ENCODE peak calls at places on chromosomes 3 and 15, in six cellular contexts. W is stimulated activated CD8-positive, alpha-beta memory T cell treated with anti-CD3 and anti-CD28 coated beads, Interleukin-2, amount 100 ng/mL, for 48 hours; Y is ELR; R is heart left ventricle; Z is left kidney; F is neural crest cell. P is an unnamed sample.

GRCh38 chr15:71291247-71291646 is 176.0 kb downstream of the THSD4 start:
- DNase-seq in W (no peak), Y (no peak), F (no peak), R (no peak), Z (no peak), P (no peak)

GRCh38 chr15:99440551-99441426 is 125.0 kb upstream of the MEF2A start:
- DNase-seq in Y (no peak), R (no peak), F (no peak), Z (no peak), W (no peak), P (no peak)

GRCh38 chr3:116614795-116615362 is 94.7 kb upstream of the TUSC7 start:
- DNase-seq in F (no peak), Z (peak), R (no peak), W (no peak), Y (peak), P (no peak)

GRCh38 chr3:197229178-197229577 is 69.2 kb downstream of the DLG1 start:
- DNase-seq in F (no peak), Y (no peak), R (no peak), W (no peak), Z (no peak), P (no peak)

GRCh38 chr3:40557558-40558161 is 32.9 kb downstream of the ZNF621 start:
- DNase-seq in W (no peak), Z (no peak), F (no peak), Y (no peak), R (no peak), P (no peak)

GRCh38 chr15:41017051-41017735 is 63.9 kb downstream of the CHAC1 start:
- DNase-seq in W (no peak), F (no peak), Z (no peak), R (no peak), Y (no peak), P (no peak)

GRCh38 chr15:78195735-78196201 is 38.6 kb downstream of the ACSBG1 start:
- DNase-seq in W (peak), Z (peak), Y (peak), F (no peak), R (no peak), P (peak)

GRCh38 chr3:141076026-141076797 is 25.1 kb downstream of the SPSB4 start:
- DNase-seq in Y (no peak), W (no peak), Z (no peak), F (no peak), R (peak), P (no peak)

GRCh38 chr3:167783781-167784180 is 48.3 kb downstream of the SERPINI1 start:
- DNase-seq in R (no peak), Z (no peak), Y (no peak), W (no peak), F (no peak), P (no peak)

GRCh38 chr15:88586401-88587162 is 34.6 kb upstream of the AEN start:
- DNase-seq in Y (peak), R (no peak), F (no peak), W (no peak), Z (peak), P (no peak)

GRCh38 chr3:190883973-190884832 is 21.7 kb upstream of the GMNC start:
- DNase-seq in Z (peak), R (no peak), Y (peak), F (peak), W (no peak), P (no peak)

GRCh38 chr3:195155842-195156241 is 115.1 kb downstream of the XXYLT1 start:
- DNase-seq in Y (no peak), W (no peak), Z (no peak), R (no peak), F (no peak), P (no peak)

GRCh38 chr3:43014990-43015389 is 35.9 kb downstream of the GASK1A start:
- DNase-seq in Z (no peak), F (no peak), Y (no peak), R (no peak), W (no peak), P (no peak)

GRCh38 chr3:58392191-58392590 is 41.4 kb downstream of the PDHB start:
- DNase-seq in F (no peak), Y (no peak), W (no peak), R (no peak), Z (no peak), P (no peak)

GRCh38 chr15:29854413-29854812 is 32.1 kb upstream of the TJP1 start:
- DNase-seq in F (no peak), Y (peak), Z (no peak), R (no peak), W (no peak), P (no peak)

GRCh38 chr3:19881852-19882251 is 52.2 kb downstream of the EFHB start:
- DNase-seq in W (no peak), Z (no peak), Y (no peak), R (no peak), F (no peak), P (no peak)

GRCh38 chr3:135908225-135908624 is 57.3 kb upstream of the PPP2R3A start:
- DNase-seq in Y (peak), F (no peak), W (no peak), R (no peak), Z (no peak), P (no peak)

GRCh38 chr3:52432631-52433030 is 12.3 kb downstream of the SEMA3G start:
- DNase-seq in Y (no peak), W (no peak), R (peak), F (no peak), Z (peak), P (no peak)

GRCh38 chr3:131856171-131856570 is 178.6 kb downstream of the CPNE4 start:
- DNase-seq in F (no peak), R (no peak), Z (no peak), Y (no peak), W (no peak), P (no peak)

GRCh38 chr3:49213541-49213943 is 42.1 kb downstream of the KLHDC8B start:
- DNase-seq in Z (no peak), Y (no peak), R (no peak), F (no peak), W (no peak), P (no peak)

GRCh38 chr3:41808152-41808551 is 153.8 kb downstream of the ULK4 start:
- DNase-seq in Z (no peak), F (no peak), R (no peak), W (no peak), Y (peak), P (no peak)

GRCh38 chr3:44439499-44440295 is 37.8 kb downstream of the ZNF445 start:
- DNase-seq in R (peak), Y (no peak), W (peak), Z (peak), F (no peak), P (peak)